ENCODE peak calls at places on chromosome 16, in eight cellular contexts. U, C, L, B, Q, W, I and K are unnamed samples.

GRCh38 chr16:52611817-52612673 is 65.1 kb upstream of the TOX3 start:
- DNase-seq in U (no peak), C (no peak), L (peak; percentile 44), B (no peak), Q (no peak), W (peak; percentile 80), I (no peak), K (no peak)

GRCh38 chr16:75379911-75380847 is 53.1 kb downstream of the CFDP1 start:
- DNase-seq in U (no peak), C (no peak), L (no peak), B (peak; percentile 66), Q (no peak), W (peak; percentile 27), I (no peak), K (no peak)

GRCh38 chr16:10367616-10368188 is 18.2 kb upstream of the ATF7IP2 start:
- DNase-seq in U (no peak), C (no peak), L (no peak), B (no peak), Q (no peak), W (no peak), I (no peak), K (no peak)

GRCh38 chr16:65807858-65808257 is 558.6 kb upstream of the CDH5 start:
- DNase-seq in U (no peak), C (no peak), L (no peak), B (no peak), Q (no peak), W (no peak), I (no peak), K (no peak)

GRCh38 chr16:85958731-85959130 is 59.8 kb downstream of the IRF8 start:
- DNase-seq in U (no peak), C (no peak), L (no peak), B (no peak), Q (no peak), W (no peak), I (no peak), K (no peak)

GRCh38 chr16:75471723-75472634 is 7.5 kb upstream of the TMEM170A start:
- DNase-seq in U (peak; percentile 62), C (peak; percentile 76), L (peak; percentile 59), B (peak; percentile 36), Q (peak; percentile 63), W (peak; percentile 68), I (peak; percentile 54), K (no peak)

GRCh38 chr16:53207810-53208752 is 153.3 kb downstream of the CHD9 start:
- DNase-seq in U (peak; percentile 67), C (peak; percentile 89), L (peak; percentile 39), B (peak; percentile 5), Q (peak; percentile 74), W (peak; percentile 67), I (no peak), K (no peak)

GRCh38 chr16:10933865-10934264 is 8.4 kb downstream of the DEXI start:
- DNase-seq in U (no peak), C (no peak), L (no peak), B (no peak), Q (no peak), W (no peak), I (no peak), K (no peak)

GRCh38 chr16:69917739-69918138 is 33.4 kb upstream of the CLEC18A start:
- DNase-seq in U (peak; percentile 80), C (no peak), L (no peak), B (no peak), Q (peak; percentile 95), W (no peak), I (peak; percentile 84), K (no peak)

GRCh38 chr16:78503501-78504110 is 404.2 kb downstream of the WWOX start:
- DNase-seq in U (no peak), C (peak; percentile 79), L (peak; percentile 61), B (peak; percentile 16), Q (peak; percentile 65), W (peak; percentile 69), I (no peak), K (no peak)

GRCh38 chr16:29807426-29808218 is 1.3 kb downstream of the MAZ start:
- DNase-seq in U (peak; percentile 88), C (peak; percentile 91), L (peak; percentile 89), B (peak; percentile 89), Q (peak; percentile 89), W (peak; percentile 95), I (peak; percentile 95), K (peak; percentile 91)

GRCh38 chr16:19135896-19136438 is 22.2 kb downstream of the ITPRIPL2 start:
- DNase-seq in U (no peak), C (no peak), L (peak; percentile 36), B (no peak), Q (no peak), W (peak; percentile 93), I (no peak), K (peak; percentile 43)

DNA sequence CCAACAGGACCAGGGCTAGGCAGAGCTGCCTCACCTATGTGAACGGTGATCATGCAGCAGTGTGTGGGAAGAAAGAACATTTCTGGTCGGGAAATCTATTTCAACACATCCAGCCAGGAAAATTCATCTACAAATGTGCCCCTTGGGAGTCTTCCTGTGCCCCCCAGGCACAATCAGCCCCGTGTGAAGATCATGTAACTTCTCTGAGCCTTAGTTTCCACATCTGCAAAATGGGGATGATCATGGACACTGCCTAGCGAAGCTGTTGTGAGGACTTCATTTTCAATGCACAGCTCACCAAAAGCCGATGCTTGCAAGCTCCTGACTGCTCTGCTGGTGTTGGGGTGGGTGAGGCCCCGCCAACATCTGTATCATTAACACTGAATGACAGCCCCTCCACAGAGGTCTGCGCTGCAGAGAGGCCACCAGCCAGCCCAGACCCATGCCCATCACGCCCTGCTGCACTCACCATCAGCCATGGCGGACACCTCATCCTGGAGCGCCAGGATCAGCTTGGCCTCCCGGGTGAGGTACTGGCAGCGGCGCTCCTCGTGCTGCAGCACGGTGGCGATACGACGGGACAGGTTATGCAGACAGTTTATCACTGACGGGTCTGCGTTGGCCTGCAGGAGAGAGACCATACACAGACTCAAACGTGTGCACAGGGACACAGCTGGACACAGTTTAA is 26.2 kb downstream of the NPRL3 start:
- DNase-seq in U (no peak), C (no peak), L (no peak), B (no peak), Q (no peak), W (no peak), I (peak; percentile 4), K (no peak)
- H3K27ac ChIP-seq in U (no peak overlapping the region), C (no peak overlapping the region), L (no peak overlapping the region), B (no peak overlapping the region), Q (no peak overlapping the region), W (no peak overlapping the region), I (no peak overlapping the region), K (no peak overlapping the region)

DNA sequence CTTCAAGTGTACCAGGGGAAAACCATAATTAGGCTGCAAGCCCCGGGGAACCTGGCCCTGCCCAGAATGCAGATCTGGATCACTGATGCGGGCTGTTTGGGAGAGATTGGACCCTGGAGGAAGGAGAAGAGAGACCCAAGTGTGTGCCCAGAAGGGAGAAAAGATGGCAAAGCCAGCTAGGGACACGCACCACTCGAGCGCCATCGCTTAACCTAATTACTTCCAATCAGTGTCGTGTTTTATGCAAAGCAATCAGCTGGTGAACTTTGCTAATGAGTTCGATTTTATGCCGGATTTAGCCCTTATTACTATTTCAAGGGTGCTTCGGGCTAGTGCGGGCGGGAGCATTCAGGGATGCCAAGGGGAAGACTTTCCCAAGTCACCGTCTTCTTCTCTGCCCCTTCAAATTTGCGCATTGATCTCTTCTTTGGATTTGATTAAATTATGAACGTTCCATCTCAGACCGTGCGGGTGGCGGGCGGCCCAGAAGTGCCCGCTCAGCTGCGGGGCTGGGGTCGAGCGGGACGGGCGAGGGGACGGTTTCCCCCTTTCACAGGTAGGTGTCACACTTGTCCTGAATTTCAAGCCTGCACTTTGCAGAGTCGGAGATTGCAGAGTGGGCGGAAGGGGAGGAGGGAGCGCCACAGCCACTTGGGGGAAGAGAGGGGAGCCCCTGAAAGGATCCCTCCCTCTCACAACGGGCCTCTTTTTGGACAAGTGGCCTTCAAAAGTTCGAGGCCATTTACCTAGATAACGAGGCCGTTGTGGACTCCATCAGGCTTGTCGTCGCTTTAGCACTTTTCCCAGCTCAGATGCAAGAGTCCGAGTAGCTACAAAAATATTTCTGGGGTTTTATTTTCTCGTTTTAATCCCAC is 4.1 kb downstream of the IRX5 start:
- DNase-seq in U (peak; percentile 76), C (peak; percentile 90), L (no peak), B (no peak), Q (no peak), W (no peak), I (no peak), K (no peak)
- H3K27ac ChIP-seq in U (no peak overlapping the region), C (peak overlapping the region; percentile 58), L (no peak overlapping the region), B (no peak overlapping the region), Q (no peak overlapping the region), W (no peak overlapping the region), I (no peak overlapping the region), K (peak overlapping the region; percentile 92)

DNA sequence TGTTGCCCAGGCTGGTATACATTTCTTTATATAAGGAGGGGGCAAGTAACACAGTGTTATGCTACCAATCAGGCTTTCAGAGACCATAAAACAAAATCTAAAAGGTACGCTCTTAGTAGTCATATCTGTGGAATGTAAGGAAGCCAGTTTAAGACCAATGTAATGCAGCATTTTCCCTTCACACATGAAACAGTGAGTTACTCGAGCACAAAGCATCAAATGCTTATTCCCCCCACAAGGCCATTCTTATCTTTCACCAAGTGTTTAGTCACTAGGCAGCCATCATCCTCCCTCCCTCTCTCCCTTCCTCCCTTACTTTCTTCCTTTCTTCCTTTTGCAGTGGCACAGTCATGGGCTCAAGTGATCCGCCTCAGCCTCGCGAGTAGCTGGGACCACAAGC is 12.8 kb downstream of the HMOX2 start:
- DNase-seq in U (no peak), C (no peak), L (no peak), B (no peak), Q (peak; percentile 77), W (no peak), I (no peak), K (no peak)
- H3K27ac ChIP-seq in U (no peak overlapping the region), C (no peak overlapping the region), L (peak overlapping the region; percentile 66), B (peak overlapping the region; percentile 69), Q (peak overlapping the region; percentile 48), W (no peak overlapping the region), I (no peak overlapping the region), K (peak overlapping the region; percentile 91)

GRCh38 chr16:87638736-87639135 is 36.4 kb downstream of the JPH3 start:
- DNase-seq in U (no peak), C (no peak), L (no peak), B (no peak), Q (no peak), W (no peak), I (no peak), K (no peak)
- H3K27ac ChIP-seq in U (no peak overlapping the region), C (no peak overlapping the region), L (no peak overlapping the region), B (no peak overlapping the region), Q (no peak overlapping the region), W (no peak overlapping the region), I (no peak overlapping the region), K (no peak overlapping the region)

GRCh38 chr16:84897911-84898377 is 78.2 kb downstream of the CRISPLD2 start:
- DNase-seq in U (no peak), C (no peak), L (no peak), B (no peak), Q (no peak), W (no peak), I (peak; percentile 41), K (no peak)
- H3K27ac ChIP-seq in U (no peak overlapping the region), C (no peak overlapping the region), L (no peak overlapping the region), B (no peak overlapping the region), Q (no peak overlapping the region), W (no peak overlapping the region), I (no peak overlapping the region), K (peak overlapping the region; percentile 48)